ENCODE peak calls at places on chromosomes 6 and 20, in five cellular contexts. O is Calu3, L is GM03348, I is stomach, A is neuronal stem cell. W is an unnamed sample.

GRCh38 chr6:22411408-22412105 is 114.7 kb upstream of the PRL start:
- DNase-seq in L (peak), A (no peak), I (no peak), O (no peak), W (no peak)

GRCh38 chr20:48822178-48822577 is 5.6 kb downstream of the PREX1 start:
- DNase-seq in I (no peak), O (no peak), A (no peak), L (no peak), W (no peak)

GRCh38 chr6:54188832-54189231 is 77.6 kb downstream of the MLIP start:
- DNase-seq in L (no peak), O (no peak), A (no peak), I (no peak), W (no peak)

GRCh38 chr6:71080151-71080550 is 123.3 kb upstream of the B3GAT2 start:
- DNase-seq in L (no peak), I (no peak), O (no peak), A (no peak), W (no peak)

GRCh38 chr20:32153771-32154170 is 44.3 kb downstream of the TM9SF4 start:
- DNase-seq in A (no peak), O (no peak), I (no peak), L (no peak), W (no peak)

GRCh38 chr6:42453649-42454427 is 2.1 kb upstream of the TRERF1 start:
- DNase-seq in A (peak), I (peak), L (peak), O (peak), W (peak)

GRCh38 chr6:112279044-112279916 is 24.9 kb upstream of the LAMA4 start:
- DNase-seq in L (peak), O (no peak), I (no peak), A (no peak), W (no peak)

GRCh38 chr20:57656821-57657536 is 36.8 kb upstream of the ZBP1 start:
- DNase-seq in I (peak), L (no peak), A (no peak), O (peak), W (peak)

W was measured in colonic mucosa.